ENCODE peak calls at places on chromosomes 4 and X, in five cellular contexts. W is HCT116, Q is pancreas, Z is PC-3, D is HFF-Myc. X is an unnamed sample.

GRCh38 chrX:110403839-110404238 is 45.2 kb downstream of the RTL9 start:
- DNase-seq in W (no peak), Q (no peak), Z (no peak), D (no peak), X (no peak)

GRCh38 chrX:109475174-109475891 is 6.6 kb downstream of the GUCY2F start:
- DNase-seq in W (peak; percentile 54), Q (peak; percentile 11), Z (peak; percentile 62), D (no peak), X (peak; percentile 46)

GRCh38 chr4:18020145-18020670 is 1.3 kb downstream of the LCORL start:
- DNase-seq in W (no peak), Q (no peak), Z (peak; percentile 6), D (no peak), X (no peak)

GRCh38 chr4:4969298-4969697 is 50.0 kb downstream of the CYTL1 start:
- DNase-seq in W (peak; percentile 22), Q (no peak), Z (peak; percentile 67), D (no peak), X (no peak)

GRCh38 chr4:38322709-38323108 is 341.3 kb upstream of the KLF3 start:
- DNase-seq in W (no peak), Q (no peak), Z (peak; percentile 44), D (peak; percentile 75), X (no peak)

GRCh38 chr4:37454263-37454800 is 209.8 kb downstream of the NWD2 start:
- DNase-seq in W (no peak), Q (peak; percentile 41), Z (no peak), D (no peak), X (no peak)

GRCh38 chr4:93791570-93792195 is 36.9 kb upstream of the ATOH1 start:
- DNase-seq in W (peak; percentile 55), Q (peak; percentile 28), Z (peak; percentile 70), D (peak; percentile 19), X (peak; percentile 51)

GRCh38 chr4:141922224-141922623 is 285.8 kb downstream of the IL15 start:
- DNase-seq in W (no peak), Q (no peak), Z (no peak), D (no peak), X (no peak)

GRCh38 chrX:24167719-24168472 is 18.4 kb downstream of the ZFX start:
- DNase-seq in W (no peak), Q (no peak), Z (no peak), D (no peak), X (no peak)

GRCh38 chrX:46676399-46677351 is 82.2 kb downstream of the SLC9A7 start:
- DNase-seq in W (no peak), Q (no peak), Z (no peak), D (no peak), X (no peak)

GRCh38 chrX:2264179-2265030 is 236.4 kb downstream of the DHRSX start:
- DNase-seq in W (no peak), Q (no peak), Z (no peak), D (no peak), X (no peak)

GRCh38 chr4:146522862-146523205 is 1.1 kb upstream of the SLC10A7 start:
- DNase-seq in W (no peak), Q (no peak), Z (peak; percentile 24), D (no peak), X (no peak)

GRCh38 chr4:151950993-151951726 is 190.4 kb upstream of the GATB start:
- DNase-seq in W (no peak), Q (no peak), Z (no peak), D (no peak), X (no peak)

GRCh38 chrX:130196453-130196852 is 24.7 kb downstream of the RAB33A start:
- DNase-seq in W (no peak), Q (no peak), Z (no peak), D (no peak), X (no peak)

GRCh38 chr4:139131209-139131870 is 45.7 kb downstream of the ELF2 start:
- DNase-seq in W (no peak), Q (no peak), Z (peak; percentile 26), D (no peak), X (no peak)

GRCh38 chr4:127669691-127670090 is 36.9 kb downstream of the INTU start:
- DNase-seq in W (no peak), Q (no peak), Z (peak; percentile 60), D (no peak), X (no peak)

GRCh38 chr4:80610845-80611244 is 275.3 kb downstream of the CFAP299 start:
- DNase-seq in W (no peak), Q (no peak), Z (no peak), D (peak; percentile 9), X (no peak)

GRCh38 chr4:11614426-11614825 is 185.7 kb upstream of the HS3ST1 start:
- DNase-seq in W (peak; percentile 90), Q (no peak), Z (peak; percentile 94), D (no peak), X (no peak)

GRCh38 chrX:81489987-81490386 is 288.1 kb downstream of the SH3BGRL start:
- DNase-seq in W (no peak), Q (no peak), Z (peak; percentile 21), D (no peak), X (no peak)

GRCh38 chrX:74781507-74782034 is 143.7 kb downstream of the NEXMIF start:
- DNase-seq in W (no peak), Q (no peak), Z (no peak), D (no peak), X (no peak)

GRCh38 chrX:51608766-51609165 is 9.9 kb downstream of the CENPVL3 start:
- DNase-seq in W (no peak), Q (no peak), Z (no peak), D (no peak), X (no peak)

GRCh38 chr4:40157444-40157843 is 39.4 kb upstream of the RHOH start:
- DNase-seq in W (no peak), Q (no peak), Z (no peak), D (no peak), X (no peak)

GRCh38 chrX:100652266-100652665 is 8.3 kb downstream of the SRPX2 start:
- DNase-seq in W (no peak), Q (no peak), Z (no peak), D (no peak), X (no peak)

GRCh38 chr4:120939693-120940092 is 17.2 kb upstream of the PRDM5 start:
- DNase-seq in W (no peak), Q (no peak), Z (peak; percentile 17), D (no peak), X (no peak)

GRCh38 chrX:107654778-107655761 is 26.8 kb downstream of the PRPS1 start:
- DNase-seq in W (peak; percentile 34), Q (peak; percentile 40), Z (peak; percentile 86), D (peak; percentile 51), X (no peak)

GRCh38 chr4:15325987-15326386 is 101.8 kb upstream of the C1QTNF7 start:
- DNase-seq in W (no peak), Q (no peak), Z (peak; percentile 32), D (no peak), X (no peak)

GRCh38 chr4:22552802-22553201 is 36.9 kb upstream of the ADGRA3 start:
- DNase-seq in W (no peak), Q (no peak), Z (peak; percentile 2), D (no peak), X (no peak)

GRCh38 chr4:79964020-79964714 is 108.9 kb downstream of the ANTXR2 start:
- DNase-seq in W (no peak), Q (no peak), Z (no peak), D (no peak), X (no peak)

GRCh38 chrX:66009231-66009845 is 30.5 kb downstream of the VSIG4 start:
- DNase-seq in W (no peak), Q (no peak), Z (no peak), D (no peak), X (no peak)

GRCh38 chrX:115226929-115227328 is 7.0 kb downstream of the LRCH2 start:
- DNase-seq in W (peak; percentile 34), Q (no peak), Z (peak; percentile 66), D (no peak), X (no peak)

GRCh38 chr4:68372588-68372987 is 22.7 kb upstream of the YTHDC1 start:
- DNase-seq in W (no peak), Q (no peak), Z (peak; percentile 27), D (no peak), X (no peak)

GRCh38 chrX:148365233-148365632 is 135.2 kb upstream of the AFF2 start:
- DNase-seq in W (no peak), Q (no peak), Z (no peak), D (no peak), X (no peak)

GRCh38 chrX:112113460-112113859 is 30.9 kb upstream of the TRPC5 start:
- DNase-seq in W (no peak), Q (no peak), Z (no peak), D (no peak), X (no peak)

GRCh38 chr4:4784379-4784778 is 75.1 kb upstream of the MSX1 start:
- DNase-seq in W (no peak), Q (no peak), Z (no peak), D (no peak), X (no peak)

GRCh38 chr4:2166253-2166652 is 75.7 kb downstream of the HAUS3 start:
- DNase-seq in W (no peak), Q (no peak), Z (no peak), D (no peak), X (no peak)
- H3K4me3 ChIP-seq in W (no peak overlapping the region), Q (no peak overlapping the region), Z (no peak overlapping the region), D (no peak overlapping the region), X (no peak overlapping the region)

GRCh38 chr4:16818005-16818404 is 80.4 kb downstream of the LDB2 start:
- DNase-seq in W (no peak), Q (no peak), Z (no peak), D (no peak), X (no peak)
- TF ChIP-seq CTCF in W (no peak), Q (no peak), Z (no peak), D (no peak), X (no peak)

DNA sequence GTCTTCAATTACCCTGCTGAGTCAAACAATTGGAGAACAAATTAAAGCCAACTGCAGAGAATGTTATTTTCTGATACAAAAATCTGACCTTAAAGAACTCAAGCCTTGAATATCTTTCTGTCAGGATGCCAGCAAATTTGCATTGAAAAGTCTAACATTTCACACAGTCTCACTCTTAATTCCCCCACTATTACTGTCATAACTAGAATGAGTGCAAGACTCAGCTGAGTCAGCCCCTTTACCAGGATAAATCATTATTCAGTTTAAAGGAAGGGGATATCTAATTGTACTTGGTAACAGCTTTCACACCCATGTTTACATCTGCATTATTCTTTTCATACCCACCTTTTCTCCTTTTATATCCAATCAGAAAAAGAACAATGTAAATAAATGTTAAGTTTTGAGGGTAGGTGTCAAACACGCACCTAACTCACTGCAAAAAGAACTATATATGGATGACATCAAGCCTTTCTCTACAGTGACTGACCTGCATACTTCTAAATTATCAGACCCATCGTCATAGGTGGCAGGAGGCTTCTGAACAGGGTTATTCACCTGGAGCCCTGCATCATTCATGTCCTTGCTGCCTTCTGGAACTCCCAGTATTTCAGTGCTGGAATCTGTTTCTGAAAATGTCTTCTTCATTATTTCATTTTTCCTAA is 117.4 kb downstream of the TMA16 start:
- DNase-seq in W (no peak), Q (no peak), Z (no peak), D (no peak), X (no peak)
- H3K4me3 ChIP-seq in W (no peak overlapping the region), Q (no peak overlapping the region), Z (no peak overlapping the region), D (no peak overlapping the region), X (no peak overlapping the region)

GRCh38 chr4:41571422-41571821 is 33.5 kb downstream of the LIMCH1 start:
- DNase-seq in W (no peak), Q (no peak), Z (no peak), D (no peak), X (no peak)

GRCh38 chr4:41567186-41567585 is 29.2 kb downstream of the LIMCH1 start:
- DNase-seq in W (no peak), Q (no peak), Z (no peak), D (no peak), X (no peak)

GRCh38 chr4:41572414-41572986 is 34.5 kb downstream of the LIMCH1 start:
- DNase-seq in W (no peak), Q (no peak), Z (no peak), D (no peak), X (no peak)

GRCh38 chr4:41573458-41574129 is 35.6 kb downstream of the LIMCH1 start:
- DNase-seq in W (no peak), Q (no peak), Z (peak; percentile 57), D (no peak), X (no peak)

GRCh38 chr4:41569957-41570356 is 32.0 kb downstream of the LIMCH1 start:
- DNase-seq in W (no peak), Q (no peak), Z (no peak), D (no peak), X (no peak)
- TF ChIP-seq CTCF in W (no peak), Q (no peak), Z (no peak), D (no peak), X (no peak)